ENCODE peak calls at places on chromosomes 6 and 20, in ten cellular contexts. Y is germinal center; P is stimulated activated CD4-positive, alpha-beta T cell treated with anti-CD3 and anti-CD28 coated beads, Interleukin-12 subunit alpha, Interleukin-12 subunit beta, amount 100 ng/mL, for 4 hours; F is NB4; K is ecto neural progenitor cell; X is endothelial cell; R is H1; M is pons; E is T-cell; I is IMR-90. W is an unnamed sample.
A peak's percentile ranks its signal among the peaks of the same experiment; 100 is the strongest.

GRCh38 chr6:97572943-97573342 is 289.9 kb upstream of the MMS22L start:
- DNase-seq in F (no peak), R (no peak), E (no peak), P (no peak), I (no peak), K (no peak), M (no peak), X (no peak), Y (no peak), W (no peak)

GRCh38 chr20:5078399-5078958 is 41.3 kb downstream of the PCNA start:
- DNase-seq in F (peak; percentile 98), X (no peak), E (peak; percentile 71), K (no peak), R (no peak), P (peak; percentile 57), Y (peak; percentile 84), I (peak; percentile 66), M (peak; percentile 90), W (peak; percentile 37)

GRCh38 chr20:46235086-46235485 is 73.2 kb downstream of the CDH22 start:
- DNase-seq in Y (no peak), P (no peak), R (no peak), X (no peak), E (no peak), I (no peak), M (no peak), K (no peak), F (no peak), W (no peak)

GRCh38 chr6:100186552-100186951 is 192.5 kb upstream of the MCHR2 start:
- DNase-seq in I (peak; percentile 48), E (no peak), R (no peak), P (no peak), K (no peak), M (no peak), X (no peak), Y (no peak), F (no peak), W (no peak)

GRCh38 chr6:16060039-16060438 is 68.8 kb upstream of the MYLIP start:
- DNase-seq in E (no peak), Y (no peak), P (no peak), I (no peak), X (no peak), K (no peak), R (no peak), F (no peak), M (no peak), W (no peak)

GRCh38 chr20:21387528-21387927 is 9.8 kb downstream of the NKX2-4 start:
- DNase-seq in P (no peak), M (no peak), I (no peak), R (no peak), X (no peak), K (no peak), F (no peak), Y (no peak), E (no peak), W (no peak)

GRCh38 chr20:25023316-25023715 is 30.8 kb upstream of the APMAP start:
- DNase-seq in M (no peak), K (no peak), Y (no peak), I (no peak), F (no peak), E (no peak), X (no peak), R (no peak), P (no peak), W (no peak)

GRCh38 chr6:119311514-119312142 is 37.9 kb downstream of the MAN1A1 start:
- DNase-seq in I (no peak), P (no peak), E (no peak), R (no peak), Y (no peak), X (no peak), F (no peak), M (no peak), K (no peak), W (no peak)

GRCh38 chr6:10964684-10965083 is 77.8 kb downstream of the SYCP2L start:
- DNase-seq in Y (no peak), P (no peak), R (no peak), M (no peak), K (no peak), E (no peak), X (no peak), F (no peak), I (no peak), W (no peak)

GRCh38 chr20:59145926-59146800 is 17.5 kb upstream of the ZNF831 start:
- DNase-seq in X (no peak), I (no peak), Y (peak; percentile 63), K (no peak), P (peak; percentile 74), E (peak; percentile 62), F (no peak), M (no peak), R (no peak), W (no peak)

GRCh38 chr6:169579712-169580111 is 122.1 kb downstream of the WDR27 start:
- DNase-seq in X (no peak), E (no peak), I (no peak), R (no peak), M (no peak), F (no peak), P (no peak), Y (no peak), K (no peak), W (no peak)

GRCh38 chr20:36779656-36780025 is 6.1 kb upstream of the DSN1 start:
- DNase-seq in X (peak; percentile 45), R (no peak), Y (no peak), F (no peak), M (no peak), P (no peak), K (no peak), I (no peak), E (no peak), W (no peak)

W was measured in T follicular helper cell.